ENCODE peak calls at places on chromosome 16, in ten cellular contexts. R is nephron progenitor cell, Z is IMR-90, P is right lobe of liver, C is RWPE1, W is uterus, T is fibroblast of mammary gland, S is tibial nerve, U is left ventricle myocardium inferior, F is PC-3. Y is an unnamed sample.

GRCh38 chr16:9593440-9593839 is 502.0 kb downstream of the HAPSTR1 start:
- DNase-seq in S (no peak), T (no peak), P (no peak), U (no peak), W (no peak), R (no peak), F (no peak), C (no peak), Z (no peak), Y (no peak)

GRCh38 chr16:90020260-90020837 is 1.1 kb upstream of the DBNDD1 start:
- DNase-seq in C (no peak), P (no peak), R (no peak), Z (peak), S (no peak), W (no peak), U (no peak), T (no peak), F (no peak), Y (no peak)

GRCh38 chr16:68257906-68258800 is 6.2 kb upstream of the SLC7A6 start:
- DNase-seq in W (no peak), P (no peak), R (peak), U (peak), T (peak), F (peak), C (no peak), S (no peak), Z (peak), Y (peak)

GRCh38 chr16:9007177-9007794 is 43.6 kb upstream of the USP7 start:
- DNase-seq in P (no peak), F (no peak), T (peak), R (peak), S (no peak), W (no peak), C (no peak), U (no peak), Z (peak), Y (peak)

GRCh38 chr16:87412371-87412995 is 20.3 kb downstream of the MAP1LC3B start:
- DNase-seq in R (no peak), Z (no peak), S (no peak), U (peak), P (no peak), T (no peak), W (no peak), F (no peak), C (no peak), Y (no peak)

GRCh38 chr16:265711-266110 is 10.0 kb downstream of the RGS11 start:
- DNase-seq in C (no peak), P (no peak), T (no peak), Z (no peak), S (no peak), F (no peak), R (no peak), U (no peak), W (no peak), Y (no peak)

GRCh38 chr16:19458722-19459379 is 41.2 kb downstream of the TMC5 start:
- DNase-seq in F (no peak), C (no peak), T (no peak), S (no peak), Z (no peak), P (no peak), U (no peak), R (no peak), W (no peak), Y (no peak)

GRCh38 chr16:88368994-88369393 is 13.8 kb upstream of the ZNF469 start:
- DNase-seq in R (peak), T (no peak), P (no peak), U (no peak), C (no peak), F (no peak), S (no peak), Z (no peak), W (peak), Y (no peak)

GRCh38 chr16:89067677-89068076 is 26.0 kb upstream of the ACSF3 start:
- DNase-seq in T (no peak), C (no peak), Z (no peak), U (no peak), R (no peak), W (no peak), F (peak), P (no peak), S (no peak), Y (no peak)

GRCh38 chr16:65745-66144 is 6.7 kb downstream of the RHBDF1 start:
- DNase-seq in S (peak), F (peak), R (peak), Z (peak), P (peak), C (peak), T (peak), W (peak), U (peak), Y (peak)

GRCh38 chr16:68284847-68285246 is 20.5 kb downstream of the SLC7A6 start:
- DNase-seq in R (no peak), C (no peak), P (no peak), T (no peak), U (no peak), S (no peak), W (no peak), Z (no peak), F (no peak), Y (no peak)

GRCh38 chr16:84349852-84350565 is 18.3 kb upstream of the ATP2C2 start:
- DNase-seq in Z (no peak), P (no peak), S (no peak), R (no peak), W (no peak), C (no peak), F (no peak), U (no peak), T (no peak), Y (no peak)

GRCh38 chr16:86195863-86196630 is 297.1 kb downstream of the IRF8 start:
- DNase-seq in T (no peak), C (no peak), F (no peak), P (no peak), R (peak), U (no peak), Z (no peak), S (no peak), W (no peak), Y (no peak)

GRCh38 chr16:11296706-11297491 is 15.8 kb upstream of the PRM1 start:
- DNase-seq in W (peak), U (no peak), C (no peak), Z (no peak), S (no peak), P (no peak), R (no peak), F (no peak), T (no peak), Y (no peak)

GRCh38 chr16:81790277-81790676 is 11.2 kb downstream of the PLCG2 start:
- DNase-seq in W (no peak), T (no peak), F (no peak), Z (no peak), C (no peak), S (no peak), R (no peak), P (no peak), U (no peak), Y (no peak)

GRCh38 chr16:55494994-55495421 is 13.9 kb upstream of the LPCAT2 start:
- DNase-seq in F (peak), C (peak), P (no peak), W (peak), U (no peak), R (no peak), T (peak), Z (peak), S (peak), Y (peak)

GRCh38 chr16:49592507-49593422 is 219.2 kb downstream of the C16orf78 start:
- DNase-seq in C (peak), U (no peak), P (no peak), T (peak), Z (peak), W (no peak), R (peak), S (no peak), F (peak), Y (no peak)

GRCh38 chr16:88084881-88085280 is 133.6 kb downstream of the BANP start:
- DNase-seq in S (no peak), T (peak), R (no peak), W (no peak), U (no peak), P (no peak), Z (peak), F (no peak), C (no peak), Y (peak)

GRCh38 chr16:84459941-84460405 is 44.5 kb downstream of the MEAK7 start:
- DNase-seq in R (no peak), W (no peak), P (no peak), C (no peak), S (no peak), U (no peak), T (no peak), F (no peak), Z (no peak), Y (no peak)

GRCh38 chr16:65833171-65833871 is 533.2 kb upstream of the CDH5 start:
- DNase-seq in C (peak), P (no peak), W (peak), F (peak), R (no peak), Z (peak), S (peak), T (peak), U (no peak), Y (peak)

GRCh38 chr16:77290451-77291110 is 91.4 kb downstream of the SYCE1L start:
- DNase-seq in P (no peak), F (no peak), U (no peak), T (peak), Z (peak), S (no peak), W (no peak), C (no peak), R (no peak), Y (no peak)

GRCh38 chr16:80746231-80746630 is 58.2 kb downstream of the CDYL2 start:
- DNase-seq in R (no peak), P (no peak), U (no peak), F (no peak), Z (no peak), C (no peak), S (no peak), T (peak), W (no peak), Y (no peak)

GRCh38 chr16:81651758-81652718 is 127.1 kb upstream of the PLCG2 start:
- DNase-seq in T (no peak), R (no peak), C (no peak), P (no peak), W (peak), U (no peak), F (no peak), S (no peak), Z (no peak), Y (no peak)

GRCh38 chr16:83912152-83912948 is 13.4 kb downstream of the MLYCD start:
- DNase-seq in Z (no peak), T (no peak), F (peak), W (no peak), S (no peak), P (no peak), C (no peak), U (peak), R (no peak), Y (no peak)

GRCh38 chr16:81873843-81874752 is 95.0 kb downstream of the PLCG2 start:
- DNase-seq in T (peak), P (peak), Z (peak), F (peak), W (peak), C (peak), U (peak), R (peak), S (peak), Y (peak)

GRCh38 chr16:71540-72341 is 690 bp downstream of the RHBDF1 start:
- DNase-seq in Z (peak), U (peak), R (peak), F (peak), P (no peak), C (peak), S (peak), T (peak), W (peak), Y (peak)

GRCh38 chr16:30767767-30768465 is 5.8 kb downstream of the RNF40 start:
- DNase-seq in W (no peak), R (no peak), T (no peak), U (no peak), F (no peak), P (no peak), Z (no peak), S (no peak), C (no peak), Y (no peak)

GRCh38 chr16:75109732-75110243 is 6.8 kb downstream of the LDHD start:
- DNase-seq in F (peak), R (no peak), C (no peak), S (no peak), T (no peak), U (peak), Z (no peak), W (no peak), P (peak), Y (no peak)

GRCh38 chr16:30183236-30183960 is at the start of gene CORO1A:
- DNase-seq in C (peak), T (peak), F (peak), S (peak), P (peak), W (peak), Z (peak), R (peak), U (peak), Y (peak)

GRCh38 chr16:86018487-86018886 is 119.5 kb downstream of the IRF8 start:
- DNase-seq in T (peak), C (no peak), Z (peak), W (no peak), S (peak), F (no peak), U (peak), P (no peak), R (peak), Y (peak)

GRCh38 chr16:6611535-6611934 is 721.1 kb upstream of the RBFOX1 start:
- DNase-seq in F (no peak), W (no peak), Z (no peak), C (no peak), P (no peak), S (no peak), U (no peak), R (no peak), T (no peak), Y (no peak)

GRCh38 chr16:12455287-12455798 is 348.3 kb downstream of the CPPED1 start:
- DNase-seq in F (peak), T (peak), P (peak), U (peak), W (no peak), S (peak), Z (peak), C (peak), R (peak), Y (peak)

GRCh38 chr16:83931556-83931955 is 21.5 kb upstream of the OSGIN1 start:
- DNase-seq in U (no peak), P (no peak), S (no peak), F (no peak), Z (no peak), R (no peak), T (no peak), W (no peak), C (no peak), Y (no peak)

GRCh38 chr16:57600952-57601580 is 27.4 kb upstream of the ADGRG1 start:
- DNase-seq in U (no peak), C (no peak), F (no peak), S (no peak), R (no peak), P (no peak), T (no peak), W (no peak), Z (no peak), Y (no peak)

GRCh38 chr16:81181013-81181720 is 57.3 kb upstream of the BCO1 start:
- DNase-seq in U (peak), F (peak), S (peak), R (peak), W (peak), T (peak), C (peak), Z (peak), P (peak), Y (peak)

GRCh38 chr16:30924086-30924714 is 828 bp downstream of the FBXL19 start:
- DNase-seq in S (no peak), W (peak), C (no peak), P (peak), Z (no peak), U (no peak), T (no peak), F (no peak), R (peak), Y (no peak)

DNA sequence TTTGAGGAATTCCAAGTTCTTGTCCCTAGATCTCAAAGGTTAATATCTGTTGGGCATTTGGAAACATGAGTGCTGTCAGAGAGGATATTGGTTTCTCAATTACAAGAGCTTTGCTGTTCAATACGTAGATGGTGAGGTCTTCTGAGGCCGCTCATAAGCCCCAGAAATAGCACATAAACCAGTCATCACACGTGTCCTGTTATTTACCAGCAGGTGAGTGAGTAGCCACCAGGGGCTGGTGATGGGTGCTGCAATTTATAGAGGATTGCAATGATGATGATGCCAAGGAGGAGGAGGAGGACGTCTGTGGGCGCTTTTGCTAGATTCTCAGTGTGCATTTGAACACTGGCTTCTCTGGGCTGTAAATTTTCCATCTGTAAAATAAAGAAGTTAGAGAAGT is 89.0 kb downstream of the SALL1 start:
- DNase-seq in U (no peak), P (no peak), R (no peak), Z (no peak), C (peak), W (no peak), S (no peak), T (no peak), F (no peak), Y (no peak)
- TF ChIP-seq CTCF in U (no peak), P (no peak), R (no peak), Z (no peak), C (no peak), W (no peak), S (no peak), T (no peak), F (no peak), Y (no peak)

DNA sequence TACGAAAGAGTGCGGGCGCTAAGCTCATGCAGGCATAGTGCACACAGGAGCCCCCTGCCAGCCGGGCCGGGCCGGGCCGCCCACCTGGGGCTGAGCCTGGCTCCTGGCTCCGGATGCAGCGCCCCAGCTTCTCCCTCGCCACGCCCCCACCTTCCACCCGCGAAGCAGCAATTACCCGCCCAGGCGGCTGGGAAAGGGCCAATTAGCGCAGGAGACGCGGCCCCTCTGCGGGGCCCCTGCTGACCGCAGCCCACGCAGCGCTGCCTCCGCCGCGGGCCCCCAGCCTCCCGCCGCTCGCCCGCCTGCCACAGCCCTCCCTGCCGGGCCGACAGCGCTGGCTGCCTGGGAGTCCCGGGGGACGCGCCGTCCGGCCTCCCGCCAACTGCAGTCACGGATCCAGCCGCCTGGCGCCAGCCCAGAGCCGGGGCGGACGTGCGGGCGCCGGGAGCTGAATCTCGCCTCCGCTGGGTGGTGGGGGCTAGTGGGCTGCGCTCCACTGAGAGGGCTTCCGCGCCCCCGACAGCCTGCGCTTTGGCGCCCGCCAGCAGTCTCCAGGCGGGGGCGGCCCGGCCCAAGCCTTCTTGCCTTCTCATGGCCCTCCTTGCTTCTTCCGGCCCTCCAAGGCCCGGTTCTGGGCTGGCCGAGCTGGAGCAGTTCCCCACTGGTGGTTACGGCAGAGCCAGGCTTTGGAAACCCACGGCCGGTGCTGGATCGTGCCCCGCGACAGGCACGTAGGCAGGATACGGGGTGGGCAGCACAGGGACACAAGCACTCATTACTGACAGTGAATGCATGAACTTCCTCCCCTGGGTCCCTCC is 14.9 kb upstream of the CBFB start:
- DNase-seq in T (peak), U (peak), F (peak), C (peak), S (peak), P (peak), W (peak), R (peak), Z (peak), Y (peak)
- TF ChIP-seq CTCF in T (no peak), U (peak), F (no peak), C (peak), S (peak), P (peak), W (peak), R (no peak), Z (peak), Y (peak)

GRCh38 chr16:69286941-69287713 is 24.0 kb upstream of the VPS4A start:
- DNase-seq in Z (peak), P (peak), T (peak), U (peak), F (peak), S (peak), R (no peak), W (peak), C (peak), Y (peak)
- TF ChIP-seq CTCF in Z (peak), P (peak), T (peak), U (peak), F (peak), S (peak), R (peak), W (peak), C (peak), Y (peak)

GRCh38 chr16:21284414-21284813 is 6.3 kb upstream of the CRYM start:
- DNase-seq in F (no peak), T (no peak), C (no peak), Z (no peak), W (no peak), P (no peak), U (no peak), S (no peak), R (no peak), Y (no peak)

GRCh38 chr16:21281698-21282389 is 3.8 kb upstream of the CRYM start:
- DNase-seq in Z (no peak), C (no peak), F (no peak), W (no peak), U (no peak), R (no peak), P (no peak), S (no peak), T (no peak), Y (no peak)

GRCh38 chr16:21277927-21278706 is at the start of gene CRYM:
- DNase-seq in W (peak), R (peak), T (peak), C (peak), S (no peak), F (peak), U (peak), P (peak), Z (no peak), Y (no peak)

GRCh38 chr16:21279501-21279900 is 1.4 kb upstream of the CRYM start:
- DNase-seq in W (no peak), F (no peak), Z (no peak), C (no peak), P (no peak), T (peak), U (no peak), S (no peak), R (no peak), Y (no peak)

GRCh38 chr16:21283521-21284289 is 5.6 kb upstream of the CRYM start:
- DNase-seq in W (peak), R (peak), F (no peak), U (peak), S (no peak), T (peak), P (peak), C (no peak), Z (peak), Y (no peak)
- TF ChIP-seq CTCF in W (peak), R (peak), F (peak), U (peak), S (no peak), T (peak), P (peak), C (no peak), Z (peak), Y (peak)

DNA sequence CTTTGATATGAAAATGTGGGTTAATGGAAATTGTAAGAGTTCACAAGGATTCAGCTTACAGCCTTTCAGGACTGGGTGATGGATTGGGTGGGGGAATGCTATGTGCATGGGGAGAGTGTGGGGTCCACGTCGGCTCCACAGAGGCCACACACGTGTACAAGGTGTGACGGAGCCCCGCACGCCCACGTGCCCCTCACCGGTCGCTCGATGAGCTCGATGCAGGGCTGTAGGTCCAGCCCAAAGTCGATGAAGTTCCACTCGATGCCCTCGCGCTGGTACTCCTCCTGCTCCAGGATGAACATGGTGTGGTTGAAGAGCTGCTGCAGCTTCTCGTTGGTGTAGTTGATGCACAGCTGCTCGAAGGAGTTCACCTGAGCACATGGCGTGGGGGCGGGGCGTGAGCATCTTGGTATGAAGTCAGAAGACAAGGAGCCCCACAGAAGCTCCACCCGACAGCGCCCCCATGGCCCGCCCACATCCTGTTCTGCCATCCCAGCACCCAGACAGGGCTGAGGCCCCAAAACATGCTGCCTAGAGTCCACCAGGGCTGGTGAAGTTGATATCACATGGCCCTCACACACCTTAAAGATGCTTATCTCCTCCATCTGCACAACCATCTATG is 99.1 kb downstream of the MYH11 start:
- DNase-seq in F (no peak), S (no peak), U (no peak), P (no peak), W (no peak), C (no peak), R (no peak), Z (no peak), T (no peak), Y (no peak)
- TF ChIP-seq CTCF in F (no peak), S (no peak), U (no peak), P (no peak), W (no peak), C (no peak), R (no peak), Z (no peak), T (no peak), Y (no peak)